ENCODE peak calls at places on chromosomes 11 and 22, in four cellular contexts. N is WTC11, E is K562, B is HepG2. H is an unnamed sample.

GRCh38 chr22:38773363-38773946 is 17.7 kb upstream of the SUN2 start:
- DNase-seq in N (no peak), E (no peak), B (no peak), H (no peak)

GRCh38 chr11:9078113-9079041 is 13.0 kb downstream of the SCUBE2 start:
- DNase-seq in N (no peak), E (no peak), B (no peak), H (no peak)

GRCh38 chr11:61687420-61687819 is 7.2 kb downstream of the DAGLA start:
- DNase-seq in N (no peak), E (no peak), B (no peak), H (no peak)

GRCh38 chr11:112288021-112288420 is 27.4 kb upstream of the PLET1 start:
- DNase-seq in N (no peak), E (no peak), B (no peak), H (no peak)

GRCh38 chr11:122137081-122137793 is 21.2 kb upstream of the BLID start:
- DNase-seq in N (no peak), E (no peak), B (no peak), H (no peak)

GRCh38 chr11:1852885-1853284 is at the start of gene LSP1:
- DNase-seq in N (no peak), E (no peak), B (no peak), H (peak)

GRCh38 chr22:47369431-47370015 is 607.1 kb downstream of the TBC1D22A start:
- DNase-seq in N (no peak), E (no peak), B (no peak), H (no peak)

GRCh38 chr22:24089951-24090350 is 78.8 kb downstream of the CABIN1 start:
- DNase-seq in N (no peak), E (no peak), B (no peak), H (no peak)

GRCh38 chr11:129639300-129639699 is 176.3 kb upstream of the TMEM45B start:
- DNase-seq in N (no peak), E (no peak), B (peak), H (no peak)

GRCh38 chr11:91664521-91664920 is 560.1 kb upstream of the FAT3 start:
- DNase-seq in N (no peak), E (no peak), B (no peak), H (no peak)

GRCh38 chr11:10385696-10386095 is 69.4 kb upstream of the AMPD3 start:
- DNase-seq in N (no peak), E (no peak), B (no peak), H (no peak)

GRCh38 chr22:50039669-50040458 is 18.2 kb downstream of the TTLL8 start:
- DNase-seq in N (no peak), E (no peak), B (no peak), H (no peak)

GRCh38 chr22:32828561-32828960 is 27.1 kb downstream of the TIMP3 start:
- DNase-seq in N (no peak), E (no peak), B (no peak), H (no peak)
- TF ChIP-seq NR2C2 in N (no peak), E (no peak), B (no peak), H (no peak)

GRCh38 chr11:17822021-17822781 is 87.6 kb downstream of the KCNC1 start:
- DNase-seq in N (no peak), E (no peak), B (no peak), H (no peak)
- TF ChIP-seq NR2C2 in N (no peak), E (no peak), B (no peak), H (no peak)

GRCh38 chr22:37681001-37681424 is 5.1 kb upstream of the NOL12 start:
- DNase-seq in N (no peak), E (no peak), B (no peak), H (no peak)

GRCh38 chr22:37681556-37682049 is 4.5 kb upstream of the NOL12 start:
- DNase-seq in N (peak), E (peak), B (peak), H (no peak)

GRCh38 chr22:37678372-37678771 is 2.9 kb downstream of the LGALS1 start:
- DNase-seq in N (no peak), E (no peak), B (no peak), H (no peak)

GRCh38 chr22:37680191-37680851 is 4.9 kb downstream of the LGALS1 start:
- DNase-seq in N (no peak), E (no peak), B (no peak), H (no peak)

DNA sequence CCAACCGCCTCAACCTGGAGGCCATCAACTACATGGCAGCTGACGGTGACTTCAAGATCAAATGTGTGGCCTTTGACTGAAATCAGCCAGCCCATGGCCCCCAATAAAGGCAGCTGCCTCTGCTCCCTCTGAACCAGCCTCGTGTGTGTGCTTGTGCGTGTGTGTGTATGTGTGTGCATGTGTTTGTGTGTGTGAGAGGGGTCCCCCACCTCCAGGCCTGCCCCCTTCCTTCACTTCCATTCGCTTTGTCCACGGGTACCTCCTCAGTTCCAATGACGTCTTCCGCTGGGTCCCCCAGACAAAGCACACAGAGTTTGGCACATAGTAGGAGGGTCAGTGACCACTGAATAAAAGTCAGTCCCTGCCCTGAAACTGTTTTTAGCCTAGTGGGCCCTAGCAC is 4.2 kb downstream of the LGALS1 start:
- DNase-seq in N (no peak), E (no peak), B (no peak), H (no peak)
- TF ChIP-seq NR2C2 in N (no peak), E (no peak), B (no peak), H (no peak)

GRCh38 chr22:32880531-32880905 is 79.0 kb downstream of the TIMP3 start:
- DNase-seq in N (no peak), E (peak), B (no peak), H (no peak)

GRCh38 chr22:32883131-32883530 is 81.6 kb downstream of the TIMP3 start:
- DNase-seq in N (no peak), E (peak), B (no peak), H (no peak)

GRCh38 chr22:32879550-32879949 is 78.0 kb downstream of the TIMP3 start:
- DNase-seq in N (no peak), E (no peak), B (no peak), H (no peak)

GRCh38 chr22:32880061-32880460 is 78.6 kb downstream of the TIMP3 start:
- DNase-seq in N (no peak), E (no peak), B (no peak), H (no peak)

GRCh38 chr22:32880906-32881596 is 79.5 kb downstream of the TIMP3 start:
- DNase-seq in N (no peak), E (peak), B (no peak), H (no peak)
- TF ChIP-seq NR2C2 in N (no peak), E (no peak), B (no peak), H (no peak)

GRCh38 chr11:134120143-134120850 is 51.4 kb downstream of the JAM3 start:
- DNase-seq in N (no peak), E (no peak), B (no peak), H (no peak)
- TF ChIP-seq NR2C2 in N (no peak), E (no peak), B (no peak), H (no peak)

GRCh38 chr11:70558651-70559050 is 160.3 kb downstream of the CTTN start:
- DNase-seq in N (no peak), E (no peak), B (no peak), H (no peak)

GRCh38 chr11:70559516-70559915 is 161.2 kb downstream of the CTTN start:
- DNase-seq in N (no peak), E (no peak), B (no peak), H (no peak)

GRCh38 chr11:70557742-70558485 is 159.6 kb downstream of the CTTN start:
- DNase-seq in N (no peak), E (no peak), B (no peak), H (no peak)

GRCh38 chr11:70555092-70555491 is 156.8 kb downstream of the CTTN start:
- DNase-seq in N (no peak), E (no peak), B (no peak), H (no peak)

DNA sequence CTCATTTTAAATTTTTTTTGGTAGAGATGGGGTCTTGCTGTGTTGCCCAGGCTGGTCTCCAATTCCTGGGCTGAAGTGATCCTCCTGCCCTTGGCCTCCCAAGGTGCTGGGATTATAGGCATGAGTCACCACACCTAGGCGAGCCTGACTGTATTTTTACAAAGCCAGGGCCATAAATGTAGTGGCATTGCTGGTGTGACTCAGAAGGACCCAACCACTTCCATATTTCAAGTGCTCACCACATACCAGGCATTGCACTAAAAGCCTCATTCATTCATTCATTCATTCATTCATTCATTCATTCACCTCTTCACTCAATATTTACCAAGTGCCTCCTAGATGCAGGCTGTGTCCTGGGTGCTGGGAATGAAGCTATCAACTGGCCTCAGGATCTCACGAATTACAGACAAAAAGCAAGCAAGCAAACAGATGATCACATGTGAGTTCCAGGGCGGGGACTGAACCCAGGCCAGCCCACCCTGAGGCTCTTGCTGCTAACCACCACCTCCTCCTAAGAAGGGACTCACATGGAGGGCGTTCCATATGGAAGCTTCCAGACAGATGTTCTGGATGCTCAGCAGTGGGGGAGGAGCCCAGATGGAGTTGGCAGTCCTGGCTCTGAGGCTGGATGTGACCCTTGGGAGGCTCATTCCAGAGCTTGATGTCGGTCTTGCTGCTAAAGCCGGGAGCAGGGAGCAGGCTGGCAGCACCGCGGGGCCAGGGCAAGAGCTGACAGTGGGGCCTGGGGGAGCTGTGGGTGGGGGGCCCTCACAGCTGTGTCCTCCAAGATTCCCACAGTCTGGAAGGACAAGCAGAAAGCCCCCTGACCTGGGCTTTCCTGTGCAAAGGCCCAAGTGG is 158.8 kb downstream of the CTTN start:
- DNase-seq in N (no peak), E (no peak), B (no peak), H (no peak)
- TF ChIP-seq NR2C2 in N (no peak), E (no peak), B (no peak), H (no peak)

DNA sequence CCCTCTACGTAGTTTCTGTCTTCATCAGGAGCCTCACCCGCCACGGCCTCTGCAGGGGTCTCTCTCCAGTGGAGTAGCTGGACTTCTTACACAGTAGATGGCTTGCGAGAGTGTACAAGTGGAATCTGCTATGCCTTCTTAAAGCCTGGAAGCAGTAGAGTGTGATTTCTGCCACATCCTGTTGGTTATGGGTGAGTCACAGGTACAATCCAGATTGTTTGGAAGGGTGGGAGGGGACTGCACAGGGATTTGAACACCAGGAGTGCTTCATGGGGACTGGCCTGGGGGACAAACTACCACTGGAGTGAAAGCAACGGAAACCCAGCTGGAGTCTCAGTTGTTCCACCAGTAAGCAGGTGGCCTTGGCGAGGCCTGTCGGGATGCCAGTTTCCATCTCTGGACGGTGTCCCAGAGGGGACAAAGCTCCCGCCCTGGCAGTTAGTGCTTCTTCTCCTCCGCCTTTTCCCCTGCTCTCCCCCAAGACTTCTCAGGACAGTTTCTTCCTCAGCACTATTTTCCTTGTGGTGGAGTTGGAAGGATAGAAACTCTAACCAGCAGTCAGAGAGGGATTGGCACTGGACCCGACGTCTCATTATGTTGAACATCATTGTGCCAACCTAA is 85.0 kb upstream of the RCN1 start:
- DNase-seq in N (no peak), E (no peak), B (no peak), H (no peak)
- TF ChIP-seq NR2C2 in N (no peak), E (no peak), B (no peak), H (no peak)

GRCh38 chr11:15602042-15602441 is 487.3 kb downstream of the INSC start:
- DNase-seq in N (no peak), E (no peak), B (no peak), H (no peak)

GRCh38 chr11:15603208-15603607 is 488.5 kb downstream of the INSC start:
- DNase-seq in N (no peak), E (no peak), B (no peak), H (no peak)

GRCh38 chr11:15602779-15603178 is 488.1 kb downstream of the INSC start:
- DNase-seq in N (no peak), E (no peak), B (no peak), H (no peak)

GRCh38 chr11:15594607-15595006 is 479.9 kb downstream of the INSC start:
- DNase-seq in N (peak), E (no peak), B (no peak), H (no peak)

GRCh38 chr11:15599376-15599775 is 484.7 kb downstream of the INSC start:
- DNase-seq in N (no peak), E (no peak), B (no peak), H (no peak)
- TF ChIP-seq NR2C2 in N (no peak), E (no peak), B (no peak), H (no peak)